ENCODE peak calls at places on chromosome 12, in seven cellular contexts. Q is K562, M is HepG2, F is HCT116, J is SK-N-SH, Z is GM12878, W is H1. K is an unnamed sample.

GRCh38 chr12:128817115-128818015 is 6.4 kb downstream of the SLC15A4 start:
- DNase-seq in Q (no peak), M (no peak), F (no peak), J (peak; percentile 46), Z (peak; percentile 90), W (no peak), K (no peak)

GRCh38 chr12:45509621-45510020 is 219.9 kb upstream of the ARID2 start:
- DNase-seq in Q (no peak), M (no peak), F (no peak), J (no peak), Z (no peak), W (no peak), K (no peak)

GRCh38 chr12:103548622-103549601 is 38.2 kb upstream of the STAB2 start:
- DNase-seq in Q (peak; percentile 62), M (peak; percentile 53), F (peak; percentile 73), J (peak; percentile 55), Z (peak; percentile 76), W (no peak), K (peak; percentile 62)

GRCh38 chr12:4214912-4215861 is 58.4 kb upstream of the CCND2 start:
- DNase-seq in Q (peak; percentile 24), M (no peak), F (no peak), J (no peak), Z (peak; percentile 89), W (no peak), K (no peak)

GRCh38 chr12:49230810-49231209 is 34.1 kb upstream of the TUBA1C start:
- DNase-seq in Q (no peak), M (no peak), F (no peak), J (no peak), Z (no peak), W (no peak), K (no peak)

GRCh38 chr12:45350861-45351260 is 135.0 kb downstream of the ANO6 start:
- DNase-seq in Q (no peak), M (no peak), F (no peak), J (no peak), Z (no peak), W (no peak), K (no peak)

GRCh38 chr12:10339441-10339840 is 31.8 kb downstream of the KLRD1 start:
- DNase-seq in Q (no peak), M (no peak), F (peak; percentile 23), J (no peak), Z (no peak), W (no peak), K (no peak)

GRCh38 chr12:18546399-18546798 is 191.4 kb downstream of the PLCZ1 start:
- DNase-seq in Q (no peak), M (peak; percentile 18), F (no peak), J (no peak), Z (no peak), W (no peak), K (no peak)

GRCh38 chr12:56749364-56749763 is 2.8 kb downstream of the PRIM1 start:
- DNase-seq in Q (no peak), M (no peak), F (no peak), J (no peak), Z (no peak), W (no peak), K (no peak)

GRCh38 chr12:129696952-129697351 is 206.9 kb downstream of the TMEM132D start:
- DNase-seq in Q (no peak), M (no peak), F (no peak), J (no peak), Z (no peak), W (no peak), K (no peak)

GRCh38 chr12:126507231-126507630 is 1442.0 kb downstream of the AACS start:
- DNase-seq in Q (no peak), M (no peak), F (no peak), J (no peak), Z (no peak), W (no peak), K (no peak)

GRCh38 chr12:120741476-120742206 is 16.0 kb downstream of the ACADS start:
- DNase-seq in Q (no peak), M (peak; percentile 41), F (no peak), J (no peak), Z (no peak), W (no peak), K (no peak)

GRCh38 chr12:19138551-19139344 is 9.2 kb downstream of the PLEKHA5 start:
- DNase-seq in Q (peak; percentile 5), M (no peak), F (no peak), J (no peak), Z (no peak), W (no peak), K (no peak)

GRCh38 chr12:563250-563781 is 99.9 kb downstream of the NINJ2 start:
- DNase-seq in Q (no peak), M (no peak), F (no peak), J (no peak), Z (no peak), W (no peak), K (no peak)

GRCh38 chr12:92987362-92987761 is 58.3 kb upstream of the EEA1 start:
- DNase-seq in Q (peak; percentile 48), M (peak; percentile 78), F (peak; percentile 42), J (peak; percentile 48), Z (no peak), W (no peak), K (peak; percentile 27)

GRCh38 chr12:103969391-103969790 is 3.7 kb downstream of the TDG start:
- DNase-seq in Q (no peak), M (no peak), F (no peak), J (no peak), Z (no peak), W (no peak), K (no peak)

GRCh38 chr12:11650697-11651281 is 1.3 kb downstream of the ETV6 start:
- DNase-seq in Q (no peak), M (peak; percentile 31), F (no peak), J (peak; percentile 37), Z (peak; percentile 40), W (no peak), K (no peak)

GRCh38 chr12:1044697-1045096 is 53.7 kb downstream of the ERC1 start:
- DNase-seq in Q (no peak), M (no peak), F (no peak), J (no peak), Z (no peak), W (no peak), K (no peak)

GRCh38 chr12:9133243-9133938 is 17.7 kb upstream of the A2M start:
- DNase-seq in Q (no peak), M (no peak), F (no peak), J (no peak), Z (no peak), W (no peak), K (no peak)

GRCh38 chr12:48901278-48901677 is 24.0 kb downstream of the FKBP11 start:
- DNase-seq in Q (no peak), M (no peak), F (no peak), J (no peak), Z (peak; percentile 27), W (no peak), K (no peak)

GRCh38 chr12:117321572-117321971 is 39.9 kb downstream of the NOS1 start:
- DNase-seq in Q (no peak), M (no peak), F (no peak), J (no peak), Z (no peak), W (no peak), K (no peak)

GRCh38 chr12:117322428-117322827 is 39.0 kb downstream of the NOS1 start:
- DNase-seq in Q (no peak), M (no peak), F (no peak), J (no peak), Z (no peak), W (no peak), K (no peak)

GRCh38 chr12:117316336-117316735 is 45.1 kb downstream of the NOS1 start:
- DNase-seq in Q (no peak), M (no peak), F (no peak), J (no peak), Z (no peak), W (no peak), K (no peak)

GRCh38 chr12:117313906-117314305 is 47.5 kb downstream of the NOS1 start:
- DNase-seq in Q (no peak), M (no peak), F (no peak), J (no peak), Z (no peak), W (no peak), K (no peak)

DNA sequence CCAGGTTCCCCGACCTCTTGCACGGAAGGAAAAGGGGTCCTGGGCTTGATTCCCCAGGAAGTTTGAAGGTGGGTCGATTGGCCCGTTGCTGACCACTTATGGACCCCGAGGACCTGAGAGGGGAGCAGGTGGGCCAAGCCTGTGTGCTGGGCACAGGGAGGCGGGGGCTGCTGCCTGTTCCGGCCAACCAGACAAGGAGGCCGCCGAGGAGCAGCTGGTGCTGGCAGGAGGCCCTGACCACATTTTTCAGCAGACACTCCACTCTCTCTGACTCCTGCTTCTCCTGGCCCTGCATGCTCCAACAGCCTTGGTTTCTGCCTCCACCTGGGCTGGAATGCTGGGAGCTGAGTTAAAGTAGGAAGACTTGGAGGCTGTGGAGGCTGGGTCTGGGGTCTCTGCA is 42.8 kb downstream of the NOS1 start:
- DNase-seq in Q (no peak), M (no peak), F (no peak), J (no peak), Z (no peak), W (no peak), K (no peak)
- TF ChIP-seq SIN3A in Q (no peak), M (no peak), F (no peak), J (no peak), Z (no peak), W (no peak), K (no peak)

DNA sequence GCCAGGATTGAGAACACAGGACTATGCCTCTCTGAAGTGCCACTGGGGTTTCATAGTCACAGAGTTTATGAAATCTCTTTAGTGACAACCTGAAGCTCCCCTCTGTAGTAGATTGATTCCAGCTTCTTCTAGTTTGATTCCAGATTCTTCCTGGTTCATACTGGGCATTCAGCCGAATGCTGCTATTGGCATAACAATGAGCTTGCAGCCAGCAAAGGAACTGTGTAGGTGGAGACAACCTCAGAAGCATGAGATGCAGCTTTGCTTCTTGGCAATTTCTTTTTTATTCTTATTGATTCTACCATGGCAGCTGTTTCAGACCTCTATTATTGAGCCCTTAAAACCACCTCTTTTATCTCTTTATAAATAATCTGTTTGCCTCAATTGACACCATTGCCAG is 15.4 kb upstream of the ANO4 start:
- DNase-seq in Q (no peak), M (no peak), F (no peak), J (no peak), Z (no peak), W (no peak), K (no peak)
- TF ChIP-seq SIN3A in Q (no peak), M (no peak), F (no peak), J (no peak), Z (no peak), W (no peak), K (no peak)

DNA sequence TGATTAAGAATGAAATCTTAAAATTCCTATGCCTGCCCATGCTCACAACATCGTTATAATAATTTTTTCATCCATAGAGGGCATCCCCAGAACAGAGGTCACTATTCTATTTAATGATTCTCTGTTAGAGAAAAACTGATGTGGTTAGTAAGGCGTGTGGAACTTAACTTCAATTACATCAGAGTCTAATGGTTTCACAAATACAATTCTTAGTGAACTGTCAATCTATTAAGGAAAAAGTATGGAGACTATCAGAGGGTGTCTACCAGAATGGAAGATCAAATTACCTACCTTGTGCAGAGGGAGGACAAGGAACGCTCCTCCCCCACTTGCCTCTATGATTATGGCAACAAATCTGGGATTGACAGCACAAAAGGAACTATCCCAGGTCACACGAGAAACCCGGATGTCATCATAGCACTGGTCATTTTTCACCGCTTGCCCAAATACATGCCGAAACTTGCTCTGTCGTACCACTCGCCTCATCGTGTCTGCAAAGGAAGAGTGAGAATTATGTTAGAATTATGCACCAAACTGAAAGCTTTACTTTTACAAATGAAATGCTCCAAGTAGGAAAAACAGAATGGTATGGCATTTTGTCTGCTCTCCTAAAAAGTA is 30.4 kb downstream of the CORO1C start:
- DNase-seq in Q (no peak), M (no peak), F (no peak), J (no peak), Z (no peak), W (no peak), K (no peak)
- TF ChIP-seq SIN3A in Q (no peak), M (no peak), F (no peak), J (no peak), Z (no peak), W (no peak), K (no peak)

GRCh38 chr12:68792952-68793351 is 15.0 kb upstream of the MDM2 start:
- DNase-seq in Q (peak; percentile 95), M (peak; percentile 70), F (peak; percentile 59), J (peak; percentile 65), Z (peak; percentile 66), W (no peak), K (no peak)
- TF ChIP-seq SIN3A in Q (no peak), M (no peak), F (no peak), J (no peak), Z (no peak), W (no peak), K (no peak)

K was measured in Panc1.